ENCODE peak calls at places on chromosomes 1 and 21, in nine cellular contexts. Q is cardiac fibroblast; O is posterior cingulate gyrus; I is endothelial cell; A is omental fat pad; E is A549; F is aorta; P is stimulated activated CD8-positive, alpha-beta memory T cell treated with anti-CD3 and anti-CD28 coated beads, Interleukin-2, amount 100 ng/mL, for 1 hour; H is uterus. J is an unnamed sample.

GRCh38 chr1:54396280-54396903 is 9.8 kb downstream of the SSBP3 start:
- DNase-seq in E (no peak), F (no peak), H (no peak), Q (no peak), A (no peak), O (peak), P (no peak), I (no peak), J (peak)

GRCh38 chr21:45582128-45582527 is 39.9 kb upstream of the SLC19A1 start:
- DNase-seq in Q (no peak), O (no peak), I (no peak), E (no peak), P (no peak), F (no peak), A (no peak), H (no peak), J (no peak)

GRCh38 chr1:205298191-205298994 is 23.2 kb downstream of the NUAK2 start:
- DNase-seq in E (peak), O (no peak), Q (peak), I (no peak), F (no peak), H (no peak), A (no peak), P (no peak), J (no peak)

GRCh38 chr1:244792188-244792850 is 43.1 kb upstream of the COX20 start:
- DNase-seq in O (no peak), Q (peak), F (no peak), I (no peak), H (no peak), A (no peak), E (no peak), P (no peak), J (no peak)

GRCh38 chr1:201355471-201355870 is 22.0 kb downstream of the TNNT2 start:
- DNase-seq in P (no peak), O (no peak), I (no peak), E (no peak), F (peak), H (no peak), Q (no peak), A (no peak), J (no peak)

GRCh38 chr1:14954210-14954609 is 199.3 kb upstream of the TMEM51 start:
- DNase-seq in A (no peak), O (no peak), P (no peak), Q (no peak), H (no peak), I (no peak), E (no peak), F (no peak), J (no peak)

GRCh38 chr1:11655263-11656079 is 794 bp downstream of the FBXO44 start:
- DNase-seq in O (no peak), E (no peak), Q (no peak), A (no peak), I (no peak), H (no peak), P (no peak), F (no peak), J (no peak)

GRCh38 chr1:158112994-158113758 is 67.5 kb upstream of the CD1D start:
- DNase-seq in P (no peak), I (peak), O (no peak), H (no peak), F (peak), E (peak), A (no peak), Q (peak), J (peak)

GRCh38 chr1:153963850-153964331 is 554 bp upstream of the SLC39A1 start:
- DNase-seq in P (no peak), I (peak), E (peak), Q (no peak), O (no peak), H (no peak), A (no peak), F (no peak), J (peak)

GRCh38 chr1:233229291-233229690 is 66.2 kb downstream of the PCNX2 start:
- DNase-seq in I (no peak), P (no peak), H (no peak), Q (no peak), F (no peak), O (no peak), E (no peak), A (no peak), J (no peak)

GRCh38 chr1:12016182-12016581 is 3.1 kb upstream of the MIIP start:
- DNase-seq in H (no peak), O (no peak), I (no peak), E (no peak), A (no peak), P (no peak), Q (no peak), F (no peak), J (no peak)

GRCh38 chr21:33206771-33207290 is 22.9 kb upstream of the IFNAR2 start:
- DNase-seq in F (no peak), O (no peak), H (no peak), I (no peak), E (no peak), P (no peak), A (no peak), Q (no peak), J (no peak)

GRCh38 chr1:227749225-227749624 is 14.0 kb downstream of the SNAP47 start:
- DNase-seq in F (peak), O (no peak), A (no peak), Q (no peak), H (no peak), I (no peak), E (no peak), P (no peak), J (no peak)

GRCh38 chr1:85604598-85604997 is 24.0 kb downstream of the CCN1 start:
- DNase-seq in O (no peak), E (no peak), H (no peak), A (no peak), F (no peak), Q (no peak), I (no peak), P (no peak), J (no peak)

GRCh38 chr1:28323720-28324119 is 5.1 kb upstream of the MED18 start:
- DNase-seq in E (no peak), H (no peak), I (no peak), A (no peak), O (no peak), F (no peak), P (no peak), Q (no peak), J (no peak)

GRCh38 chr1:59999746-60000145 is 73.2 kb upstream of the CYP2J2 start:
- DNase-seq in P (no peak), E (no peak), A (no peak), O (no peak), H (no peak), F (no peak), I (no peak), Q (no peak), J (no peak)

GRCh38 chr1:228058981-228059535 is 23.4 kb upstream of the ARF1 start:
- DNase-seq in F (peak), I (no peak), P (no peak), O (no peak), E (no peak), A (no peak), Q (no peak), H (no peak), J (no peak)

GRCh38 chr1:91674107-91674506 is 173.5 kb downstream of the CDC7 start:
- DNase-seq in P (no peak), F (no peak), E (no peak), A (no peak), Q (no peak), I (no peak), H (no peak), O (no peak), J (no peak)

GRCh38 chr1:200874694-200875093 is 1.9 kb downstream of the GPR25 start:
- DNase-seq in Q (no peak), P (no peak), F (peak), H (no peak), I (no peak), E (no peak), O (no peak), A (no peak), J (no peak)